ENCODE peak calls at places on chromosomes 2 and 18, in five cellular contexts. I, Q, K, B and N are unnamed samples.

GRCh38 chr2:175282300-175282699 is 100.8 kb upstream of the ATP5MC3 start:
- DNase-seq in I (peak; percentile 81), Q (no peak), K (no peak), B (no peak), N (peak; percentile 92)

GRCh38 chr2:239574434-239575156 is 173.8 kb upstream of the HDAC4 start:
- DNase-seq in I (no peak), Q (no peak), K (no peak), B (no peak), N (no peak)

GRCh38 chr18:37634516-37634915 is 68.9 kb upstream of the CELF4 start:
- DNase-seq in I (no peak), Q (no peak), K (no peak), B (no peak), N (no peak)

GRCh38 chr18:79442508-79443221 is 46.9 kb downstream of the NFATC1 start:
- DNase-seq in I (no peak), Q (no peak), K (no peak), B (no peak), N (no peak)

GRCh38 chr2:191593622-191594416 is 84.1 kb upstream of the NABP1 start:
- DNase-seq in I (no peak), Q (no peak), K (no peak), B (no peak), N (no peak)

GRCh38 chr18:57352761-57353136 is 392 bp downstream of the ST8SIA3 start:
- DNase-seq in I (no peak), Q (peak; percentile 25), K (no peak), B (no peak), N (peak; percentile 58)

GRCh38 chr18:32759768-32760167 is 13.1 kb downstream of the KLHL14 start:
- DNase-seq in I (no peak), Q (no peak), K (no peak), B (no peak), N (no peak)

GRCh38 chr2:201733544-201733943 is 35.1 kb upstream of the MPP4 start:
- DNase-seq in I (no peak), Q (no peak), K (no peak), B (no peak), N (no peak)

GRCh38 chr2:112884869-112885502 is 26.0 kb upstream of the IL37 start:
- DNase-seq in I (no peak), Q (peak; percentile 89), K (no peak), B (peak; percentile 65), N (no peak)